ENCODE peak calls at places on chromosomes 1 and 21, in five cellular contexts. H is adrenal gland; G is BE2C; V is activated CD8-positive, alpha-beta T cell treated with anti-CD3 and anti-CD28 coated beads for 36 hours; T is mammary epithelial cell. S is an unnamed sample.

GRCh38 chr1:47578026-47578861 is 140.4 kb downstream of the FOXD2 start:
- DNase-seq in G (no peak), H (peak; percentile 29), T (no peak), V (no peak), S (peak; percentile 12)

GRCh38 chr1:230243583-230244377 is 176.7 kb downstream of the GALNT2 start:
- DNase-seq in G (no peak), H (no peak), V (no peak), T (peak; percentile 50), S (no peak)

GRCh38 chr1:8077120-8077573 is 51.0 kb upstream of the ERRFI1 start:
- DNase-seq in H (peak; percentile 81), V (no peak), G (no peak), T (peak; percentile 89), S (no peak)

GRCh38 chr1:51736702-51737101 is 119.8 kb downstream of the OSBPL9 start:
- DNase-seq in H (no peak), G (no peak), T (peak; percentile 65), V (no peak), S (no peak)

GRCh38 chr1:238196516-238196915 is 305.8 kb upstream of the ZP4 start:
- DNase-seq in G (no peak), H (no peak), V (no peak), T (no peak), S (no peak)

GRCh38 chr1:168235937-168236336 is 10.1 kb downstream of the SFT2D2 start:
- DNase-seq in G (no peak), V (no peak), H (no peak), T (no peak), S (no peak)

GRCh38 chr1:197388801-197389200 is 120.7 kb downstream of the CRB1 start:
- DNase-seq in H (no peak), G (no peak), T (no peak), V (no peak), S (no peak)

GRCh38 chr1:49200738-49201137 is 424.0 kb upstream of the BEND5 start:
- DNase-seq in T (no peak), H (no peak), G (no peak), V (no peak), S (no peak)

GRCh38 chr21:41631564-41632461 is 123.9 kb upstream of the TMPRSS2 start:
- DNase-seq in T (peak; percentile 83), G (no peak), V (no peak), H (no peak), S (no peak)

GRCh38 chr1:93909146-93910050 is at the start of gene GCLM:
- DNase-seq in V (peak; percentile 96), G (peak; percentile 90), H (peak; percentile 96), T (peak; percentile 94), S (peak; percentile 98)

GRCh38 chr1:156122086-156122485 is 7.6 kb downstream of the LMNA start:
- DNase-seq in V (no peak), T (no peak), H (no peak), G (no peak), S (no peak)

GRCh38 chr1:173474097-173474779 is 2.9 kb upstream of the PRDX6 start:
- DNase-seq in V (no peak), T (no peak), H (no peak), G (no peak), S (no peak)

GRCh38 chr1:77888429-77889239 is at the start of gene NEXN:
- DNase-seq in G (peak; percentile 42), H (peak; percentile 90), V (peak; percentile 40), T (peak; percentile 52), S (peak; percentile 71)

GRCh38 chr1:184970691-184971161 is 3.6 kb downstream of the NIBAN1 start:
- DNase-seq in G (no peak), V (peak; percentile 18), T (peak; percentile 37), H (no peak), S (no peak)

GRCh38 chr1:109388884-109389637 is 8.7 kb downstream of the SORT1 start:
- DNase-seq in H (no peak), V (no peak), G (no peak), T (no peak), S (no peak)

GRCh38 chr21:42453301-42454220 is 42.5 kb downstream of the RSPH1 start:
- DNase-seq in V (peak; percentile 19), G (peak; percentile 4), T (no peak), H (no peak), S (peak; percentile 63)

GRCh38 chr1:99133759-99134158 is 129.1 kb upstream of the PLPPR5 start:
- DNase-seq in V (no peak), T (no peak), G (no peak), H (no peak), S (no peak)

GRCh38 chr21:45825209-45825602 is 156.4 kb upstream of the COL6A1 start:
- DNase-seq in T (no peak), V (no peak), G (no peak), H (no peak), S (no peak)

GRCh38 chr1:59144959-59145358 is 151.9 kb upstream of the FGGY start:
- DNase-seq in V (no peak), T (no peak), G (no peak), H (no peak), S (no peak)

GRCh38 chr1:59149435-59149834 is 147.5 kb upstream of the FGGY start:
- DNase-seq in T (no peak), V (no peak), H (no peak), G (no peak), S (no peak)

GRCh38 chr1:59146056-59146455 is 150.8 kb upstream of the FGGY start:
- DNase-seq in G (no peak), T (no peak), V (no peak), H (no peak), S (no peak)

GRCh38 chr1:59143824-59144223 is 153.1 kb upstream of the FGGY start:
- DNase-seq in G (no peak), H (no peak), V (no peak), T (no peak), S (no peak)

GRCh38 chr1:59146651-59147358 is 150.1 kb upstream of the FGGY start:
- DNase-seq in T (peak; percentile 34), G (no peak), V (peak; percentile 63), H (peak; percentile 54), S (peak; percentile 36)
- TF ChIP-seq CTCF in T (no peak), G (no peak), V (no peak), H (no peak), S (no peak)

GRCh38 chr1:229035748-229036082 is 235.2 kb upstream of the RAB4A start:
- DNase-seq in T (no peak), G (no peak), V (no peak), H (no peak), S (no peak)
- TF ChIP-seq CTCF in T (no peak), G (no peak), V (no peak), H (no peak), S (no peak)

GRCh38 chr1:234478481-234479309 is at the start of gene TARBP1:
- DNase-seq in H (peak; percentile 47), V (peak; percentile 79), G (peak; percentile 89), T (peak; percentile 73), S (peak; percentile 83)
- TF ChIP-seq CTCF in H (peak; percentile 14), V (no peak), G (peak; percentile 15), T (no peak), S (no peak)

DNA sequence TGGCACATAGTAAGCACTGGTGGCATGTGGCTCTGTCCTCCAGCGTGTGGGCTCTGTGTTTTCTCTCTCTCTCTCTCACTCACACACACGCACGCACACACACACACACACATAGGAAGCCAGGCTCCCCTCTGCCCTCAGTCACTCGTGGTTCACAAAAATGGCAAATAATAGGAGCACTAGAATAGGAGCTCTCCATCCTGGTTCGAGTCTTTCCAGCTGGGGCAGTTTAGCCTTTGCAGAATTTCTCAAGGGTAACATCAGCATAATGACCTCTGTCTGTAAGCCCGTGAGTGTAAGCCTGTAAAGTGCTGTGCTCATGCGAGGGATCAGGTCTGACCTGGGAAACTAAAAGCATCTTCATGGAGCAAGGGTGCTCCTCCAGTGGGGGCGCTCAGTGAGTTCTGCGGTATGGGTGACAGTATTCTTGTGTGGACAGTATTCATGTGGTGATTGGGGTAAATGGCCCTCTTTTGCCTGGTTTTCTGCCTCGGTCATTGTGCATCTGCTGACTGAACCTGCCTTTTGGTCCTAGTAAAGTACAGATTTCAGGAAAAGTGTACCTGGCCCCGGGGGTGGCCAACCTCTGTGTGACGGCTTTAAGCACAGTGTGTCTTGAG is 839 bp upstream of the ZC3H12A start:
- DNase-seq in G (no peak), T (no peak), H (peak; percentile 38), V (peak; percentile 61), S (no peak)
- TF ChIP-seq CTCF in G (no peak), T (no peak), H (no peak), V (no peak), S (no peak)

GRCh38 chr1:186375152-186375928 is at the start of the genes ODR4 and TPR:
- DNase-seq in V (peak; percentile 98), H (peak; percentile 98), T (peak; percentile 99), G (peak; percentile 97), S (peak; percentile 97)
- TF ChIP-seq CTCF in V (peak; percentile 68), H (peak; percentile 97), T (peak; percentile 87), G (peak; percentile 90), S (peak; percentile 81)

GRCh38 chr1:175373786-175374623 is 181.4 kb upstream of the KIAA0040 start:
- DNase-seq in T (no peak), H (no peak), G (peak; percentile 60), V (peak; percentile 43), S (peak; percentile 79)

GRCh38 chr1:175367896-175368295 is 175.3 kb upstream of the KIAA0040 start:
- DNase-seq in H (no peak), T (no peak), G (no peak), V (no peak), S (no peak)

GRCh38 chr1:175364424-175365076 is 172.0 kb upstream of the KIAA0040 start:
- DNase-seq in G (no peak), H (no peak), T (no peak), V (no peak), S (no peak)

GRCh38 chr1:175367039-175367758 is 174.6 kb upstream of the KIAA0040 start:
- DNase-seq in G (no peak), H (no peak), T (no peak), V (no peak), S (no peak)

GRCh38 chr1:175369696-175370095 is 177.1 kb upstream of the KIAA0040 start:
- DNase-seq in V (no peak), T (no peak), G (no peak), H (no peak), S (no peak)
- TF ChIP-seq CTCF in V (no peak), T (no peak), G (no peak), H (no peak), S (no peak)

DNA sequence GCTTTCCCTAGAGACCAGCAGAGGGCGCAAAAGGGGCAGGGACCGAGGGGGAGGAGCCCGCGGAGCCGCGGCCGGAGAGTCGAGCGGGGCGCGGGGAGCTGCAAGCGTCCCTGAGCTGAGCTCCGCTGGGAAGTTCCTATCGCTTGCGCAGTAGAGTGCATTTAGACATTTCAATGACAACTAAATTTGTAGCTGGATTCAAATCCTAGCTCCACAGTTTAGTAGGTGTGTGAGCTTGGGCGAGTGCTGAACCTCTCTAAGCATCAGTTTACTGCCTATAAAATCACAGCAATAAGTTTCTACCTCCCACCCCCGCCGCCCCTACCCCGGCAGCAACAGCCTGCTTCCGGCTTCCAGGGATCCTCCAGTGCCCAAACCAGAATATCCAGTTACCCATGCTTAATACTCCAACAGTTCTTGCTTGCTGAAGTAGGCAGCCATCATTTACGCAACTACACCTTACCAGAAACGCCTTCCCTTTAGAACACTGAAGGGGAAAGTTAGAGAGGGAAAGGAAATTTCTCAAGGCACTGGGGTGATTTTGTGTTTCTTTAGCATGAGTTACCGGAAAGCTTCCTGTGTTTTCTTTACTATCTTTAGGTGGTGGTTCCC is 9.1 kb downstream of the TLR5 start:
- DNase-seq in V (peak; percentile 84), T (peak; percentile 84), G (peak; percentile 85), H (peak; percentile 91), S (peak; percentile 88)
- TF ChIP-seq CTCF in V (peak; percentile 31), T (peak; percentile 94), G (peak; percentile 91), H (peak; percentile 89), S (peak; percentile 96)